ENCODE peak calls at places on chromosomes 3 and 15, in eight cellular contexts. R, K, T, L, B, A, W and O are unnamed samples.

GRCh38 chr3:68876112-68876713 is 56.1 kb downstream of the TAFA4 start:
- DNase-seq in R (peak; percentile 17), K (peak; percentile 45), T (peak; percentile 66), L (peak; percentile 55), B (no peak), A (peak; percentile 73), W (peak; percentile 31), O (peak; percentile 71)

GRCh38 chr3:187112934-187113793 is 26.1 kb downstream of the RPL39L start:
- DNase-seq in R (no peak), K (peak; percentile 18), T (peak; percentile 13), L (peak; percentile 43), B (no peak), A (peak; percentile 64), W (peak; percentile 12), O (peak; percentile 36)

GRCh38 chr3:120909602-120909878 is 1.5 kb downstream of the STXBP5L start:
- DNase-seq in R (no peak), K (no peak), T (no peak), L (no peak), B (peak; percentile 43), A (no peak), W (no peak), O (no peak)

GRCh38 chr15:90629217-90629616 is 87.9 kb upstream of the BLM start:
- DNase-seq in R (no peak), K (no peak), T (no peak), L (no peak), B (no peak), A (no peak), W (no peak), O (no peak)

GRCh38 chr3:120765830-120766511 is 23.4 kb downstream of the GTF2E1 start:
- DNase-seq in R (no peak), K (no peak), T (no peak), L (no peak), B (no peak), A (no peak), W (peak; percentile 10), O (no peak)

GRCh38 chr3:60316121-60316783 is 935.0 kb downstream of the FHIT start:
- DNase-seq in R (no peak), K (no peak), T (no peak), L (no peak), B (no peak), A (no peak), W (no peak), O (no peak)

GRCh38 chr3:100710355-100711198 is 1.3 kb downstream of the TFG start:
- DNase-seq in R (peak; percentile 34), K (peak; percentile 31), T (peak; percentile 82), L (peak; percentile 79), B (peak; percentile 55), A (peak; percentile 62), W (peak; percentile 58), O (peak; percentile 69)

GRCh38 chr15:100922192-100923040 is 3.3 kb downstream of the LRRK1 start:
- DNase-seq in R (no peak), K (no peak), T (no peak), L (no peak), B (no peak), A (no peak), W (no peak), O (no peak)

GRCh38 chr15:33243393-33243792 is 48.9 kb upstream of the FMN1 start:
- DNase-seq in R (no peak), K (no peak), T (peak; percentile 18), L (no peak), B (no peak), A (no peak), W (no peak), O (no peak)

GRCh38 chr3:160665784-160666526 is 11.0 kb upstream of the ARL14 start:
- DNase-seq in R (peak; percentile 74), K (no peak), T (no peak), L (no peak), B (no peak), A (peak; percentile 21), W (no peak), O (peak; percentile 7)

GRCh38 chr15:80913541-80913940 is 76.1 kb downstream of the MESD start:
- DNase-seq in R (no peak), K (no peak), T (no peak), L (no peak), B (no peak), A (no peak), W (peak; percentile 68), O (no peak)

GRCh38 chr3:131960324-131960723 is 74.5 kb downstream of the CPNE4 start:
- DNase-seq in R (no peak), K (no peak), T (no peak), L (no peak), B (no peak), A (no peak), W (no peak), O (peak; percentile 40)

GRCh38 chr3:129313415-129313982 is 34.8 kb downstream of the HMCES start:
- DNase-seq in R (no peak), K (no peak), T (no peak), L (no peak), B (no peak), A (no peak), W (no peak), O (no peak)
- TF ChIP-seq POLR2A in R (peak; percentile 77), K (no peak), T (no peak), L (peak; percentile 56), B (no peak), A (peak; percentile 17), W (peak; percentile 31), O (peak; percentile 4)

GRCh38 chr15:96417760-96418130 is 87.2 kb downstream of the NR2F2 start:
- DNase-seq in R (no peak), K (no peak), T (no peak), L (no peak), B (no peak), A (no peak), W (no peak), O (no peak)

GRCh38 chr15:96414875-96415274 is 84.4 kb downstream of the NR2F2 start:
- DNase-seq in R (no peak), K (no peak), T (no peak), L (no peak), B (no peak), A (no peak), W (no peak), O (no peak)

GRCh38 chr15:96416934-96417759 is 86.6 kb downstream of the NR2F2 start:
- DNase-seq in R (no peak), K (no peak), T (peak; percentile 14), L (no peak), B (peak; percentile 63), A (peak; percentile 47), W (no peak), O (peak; percentile 56)

GRCh38 chr15:96415513-96416217 is 85.2 kb downstream of the NR2F2 start:
- DNase-seq in R (no peak), K (no peak), T (no peak), L (no peak), B (no peak), A (no peak), W (no peak), O (no peak)

DNA sequence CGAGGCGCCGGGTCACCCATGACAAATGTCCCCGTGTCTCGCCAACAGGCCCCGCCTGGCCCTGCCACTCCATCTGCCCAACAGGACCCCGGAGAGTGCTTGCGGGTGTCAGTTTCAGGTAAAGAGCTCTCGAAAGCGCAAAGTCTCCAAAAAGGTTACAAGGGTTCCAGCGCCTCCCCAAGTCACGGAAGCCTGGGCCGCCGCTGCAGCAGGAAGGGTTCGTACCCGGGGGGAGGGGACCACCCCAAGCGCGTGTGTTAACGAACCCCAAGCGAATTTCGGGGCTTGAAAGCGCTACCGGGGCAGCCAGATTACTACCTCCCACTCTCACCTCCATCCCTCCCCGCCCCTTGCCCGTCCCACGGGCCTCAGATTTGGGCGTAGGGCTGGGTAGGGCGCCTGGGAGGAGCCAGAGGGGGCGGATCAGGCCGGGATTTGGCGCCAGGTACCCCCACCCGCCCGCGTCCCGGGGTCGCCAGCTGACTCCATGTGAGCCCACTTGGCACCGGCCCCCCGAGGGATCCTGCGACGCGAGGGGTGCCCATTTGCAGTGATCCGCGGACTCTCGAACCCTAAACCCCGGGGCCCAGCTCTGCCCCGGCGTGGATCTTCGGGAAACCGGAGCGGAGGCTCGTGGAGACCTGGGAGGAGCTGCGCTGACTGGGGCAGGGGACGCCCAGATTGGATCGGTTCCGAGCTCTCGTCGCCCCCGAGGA is 85.9 kb downstream of the NR2F2 start:
- DNase-seq in R (no peak), K (no peak), T (no peak), L (no peak), B (peak; percentile 74), A (no peak), W (no peak), O (no peak)
- H3K4me3 ChIP-seq in R (no peak overlapping the region), K (no peak overlapping the region), T (peak overlapping the region; percentile 31), L (no peak overlapping the region), B (no peak overlapping the region), A (peak overlapping the region; percentile 23), W (no peak overlapping the region), O (no peak overlapping the region)

DNA sequence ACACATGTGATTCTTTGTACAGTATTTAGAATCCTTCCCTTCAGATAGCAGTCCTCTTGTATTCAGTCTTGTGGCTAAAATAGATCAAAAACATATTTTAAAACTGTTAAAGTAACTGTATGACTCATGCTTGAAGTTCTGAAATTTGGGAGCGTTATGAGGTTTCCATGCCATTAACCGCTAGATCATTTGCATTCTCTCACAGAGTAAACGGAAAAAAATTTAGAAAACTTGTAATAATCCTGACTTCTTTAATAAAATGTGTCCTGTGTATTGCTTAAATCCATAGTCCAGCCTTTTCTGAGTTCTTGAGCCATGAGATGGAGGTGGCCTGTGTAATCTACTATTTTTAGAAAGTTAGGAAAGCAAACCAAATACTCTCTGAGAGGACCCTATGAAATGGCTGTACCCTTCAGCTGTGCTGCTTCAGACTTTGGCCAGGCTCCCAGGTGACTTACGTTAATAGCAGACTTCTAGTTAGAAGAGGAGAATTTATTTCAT is 33.8 kb downstream of the MBNL1 start:
- DNase-seq in R (peak; percentile 68), K (no peak), T (peak; percentile 29), L (no peak), B (no peak), A (peak; percentile 24), W (peak; percentile 78), O (peak; percentile 67)
- TF ChIP-seq MAX in R (no peak), K (no peak), T (no peak), L (no peak), B (no peak), A (no peak), W (no peak), O (no peak)

GRCh38 chr3:16884748-16885587 is at the start of gene PLCL2:
- DNase-seq in R (no peak), K (no peak), T (peak; percentile 46), L (peak; percentile 42), B (peak; percentile 65), A (peak; percentile 33), W (no peak), O (peak; percentile 72)

GRCh38 chr3:16883057-16883725 is 1.6 kb upstream of the PLCL2 start:
- DNase-seq in R (no peak), K (no peak), T (no peak), L (no peak), B (no peak), A (no peak), W (no peak), O (no peak)

GRCh38 chr3:16881896-16882645 is 2.7 kb upstream of the PLCL2 start:
- DNase-seq in R (no peak), K (no peak), T (no peak), L (no peak), B (no peak), A (no peak), W (no peak), O (no peak)

GRCh38 chr3:16884084-16884747 is 539 bp upstream of the PLCL2 start:
- DNase-seq in R (no peak), K (no peak), T (peak; percentile 69), L (peak; percentile 38), B (peak; percentile 94), A (peak; percentile 55), W (no peak), O (peak; percentile 28)

DNA sequence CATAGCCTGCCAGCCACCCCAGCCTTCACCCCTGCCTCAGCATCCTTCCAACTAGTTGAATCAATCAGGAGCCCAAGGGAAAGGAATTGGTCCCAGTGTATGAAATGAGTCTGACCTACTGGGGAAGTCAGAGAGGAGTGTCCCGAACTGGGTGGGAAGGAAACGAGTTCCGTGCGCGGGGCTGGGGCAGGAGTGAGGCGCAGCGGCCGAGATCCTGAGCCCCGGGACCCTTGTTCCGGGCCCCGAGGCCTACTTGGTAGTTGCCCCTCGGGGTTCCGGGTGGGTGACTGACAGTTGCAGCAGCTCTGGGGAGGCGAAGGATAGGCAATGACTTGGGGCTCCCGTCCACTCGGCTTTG is 1.1 kb upstream of the PLCL2 start:
- DNase-seq in R (no peak), K (no peak), T (no peak), L (no peak), B (no peak), A (no peak), W (no peak), O (no peak)
- TF ChIP-seq POLR2A in R (no peak), K (no peak), T (no peak), L (no peak), B (no peak), A (no peak), W (no peak), O (no peak)